ENCODE peak calls at places on chromosomes 5 and 9, in eight cellular contexts. One of them, this sample, is unnamed.

GRCh38 chr5:42268630-42269029 is 154.6 kb upstream of the GHR start:
- DNase-seq in activated T-helper 1 cell treated with anti-CD3 and anti-CD28 coated beads, Interleukin-12 subunit alpha, Interleukin-12 subunit beta, Interleukin-2, Interleukin-4 antibody, amounts not matched to agents 30 ng/mL and 10 ng/mL and 1 ng/mL, durations not matched to agents 14 hours and 24 hours and 36 hours: no peak
- DNase-seq in activated CD4-positive, alpha-beta T cell treated with anti-CD3 and anti-CD28 coated beads, Interleukin-2, amount 50 U/mL, for 4 hours: no peak
- DNase-seq in Panc1: no peak
- DNase-seq in CD4-positive, alpha-beta T cell: no peak
- DNase-seq in transverse colon: no peak
- DNase-seq in A549: no peak
- DNase-seq in foreskin fibroblast: peak; percentile 13
- DNase-seq in this sample: no peak

GRCh38 chr5:137667341-137667740 is 68.5 kb downstream of the KLHL3 start:
- DNase-seq in activated T-helper 1 cell treated with anti-CD3 and anti-CD28 coated beads, Interleukin-12 subunit alpha, Interleukin-12 subunit beta, Interleukin-2, Interleukin-4 antibody, amounts not matched to agents 30 ng/mL and 10 ng/mL and 1 ng/mL, durations not matched to agents 14 hours and 24 hours and 36 hours: no peak
- DNase-seq in activated CD4-positive, alpha-beta T cell treated with anti-CD3 and anti-CD28 coated beads, Interleukin-2, amount 50 U/mL, for 4 hours: no peak
- DNase-seq in Panc1: no peak
- DNase-seq in CD4-positive, alpha-beta T cell: no peak
- DNase-seq in transverse colon: no peak
- DNase-seq in A549: no peak
- DNase-seq in foreskin fibroblast: no peak
- DNase-seq in this sample: no peak

GRCh38 chr5:60727032-60727431 is 27.1 kb upstream of the DEPDC1B start:
- DNase-seq in activated T-helper 1 cell treated with anti-CD3 and anti-CD28 coated beads, Interleukin-12 subunit alpha, Interleukin-12 subunit beta, Interleukin-2, Interleukin-4 antibody, amounts not matched to agents 30 ng/mL and 10 ng/mL and 1 ng/mL, durations not matched to agents 14 hours and 24 hours and 36 hours: no peak
- DNase-seq in activated CD4-positive, alpha-beta T cell treated with anti-CD3 and anti-CD28 coated beads, Interleukin-2, amount 50 U/mL, for 4 hours: no peak
- DNase-seq in Panc1: no peak
- DNase-seq in CD4-positive, alpha-beta T cell: no peak
- DNase-seq in transverse colon: no peak
- DNase-seq in A549: no peak
- DNase-seq in foreskin fibroblast: no peak
- DNase-seq in this sample: no peak

GRCh38 chr5:139645495-139645871 is 2.7 kb upstream of the CXXC5 start:
- DNase-seq in activated T-helper 1 cell treated with anti-CD3 and anti-CD28 coated beads, Interleukin-12 subunit alpha, Interleukin-12 subunit beta, Interleukin-2, Interleukin-4 antibody, amounts not matched to agents 30 ng/mL and 10 ng/mL and 1 ng/mL, durations not matched to agents 14 hours and 24 hours and 36 hours: no peak
- DNase-seq in activated CD4-positive, alpha-beta T cell treated with anti-CD3 and anti-CD28 coated beads, Interleukin-2, amount 50 U/mL, for 4 hours: no peak
- DNase-seq in Panc1: no peak
- DNase-seq in CD4-positive, alpha-beta T cell: no peak
- DNase-seq in transverse colon: no peak
- DNase-seq in A549: no peak
- DNase-seq in foreskin fibroblast: no peak
- DNase-seq in this sample: no peak

GRCh38 chr9:17578911-17579793 is at the start of gene SH3GL2:
- DNase-seq in activated T-helper 1 cell treated with anti-CD3 and anti-CD28 coated beads, Interleukin-12 subunit alpha, Interleukin-12 subunit beta, Interleukin-2, Interleukin-4 antibody, amounts not matched to agents 30 ng/mL and 10 ng/mL and 1 ng/mL, durations not matched to agents 14 hours and 24 hours and 36 hours: no peak
- DNase-seq in activated CD4-positive, alpha-beta T cell treated with anti-CD3 and anti-CD28 coated beads, Interleukin-2, amount 50 U/mL, for 4 hours: no peak
- DNase-seq in Panc1: no peak
- DNase-seq in CD4-positive, alpha-beta T cell: no peak
- DNase-seq in transverse colon: peak; percentile 53
- DNase-seq in A549: peak; percentile 15
- DNase-seq in foreskin fibroblast: no peak
- DNase-seq in this sample: no peak

GRCh38 chr5:68744196-68744595 is 349.6 kb upstream of the SLC30A5 start:
- DNase-seq in activated T-helper 1 cell treated with anti-CD3 and anti-CD28 coated beads, Interleukin-12 subunit alpha, Interleukin-12 subunit beta, Interleukin-2, Interleukin-4 antibody, amounts not matched to agents 30 ng/mL and 10 ng/mL and 1 ng/mL, durations not matched to agents 14 hours and 24 hours and 36 hours: no peak
- DNase-seq in activated CD4-positive, alpha-beta T cell treated with anti-CD3 and anti-CD28 coated beads, Interleukin-2, amount 50 U/mL, for 4 hours: no peak
- DNase-seq in Panc1: no peak
- DNase-seq in CD4-positive, alpha-beta T cell: no peak
- DNase-seq in transverse colon: no peak
- DNase-seq in A549: no peak
- DNase-seq in foreskin fibroblast: no peak
- DNase-seq in this sample: no peak

GRCh38 chr5:103340717-103341397 is 82.3 kb downstream of the MACIR start:
- DNase-seq in activated T-helper 1 cell treated with anti-CD3 and anti-CD28 coated beads, Interleukin-12 subunit alpha, Interleukin-12 subunit beta, Interleukin-2, Interleukin-4 antibody, amounts not matched to agents 30 ng/mL and 10 ng/mL and 1 ng/mL, durations not matched to agents 14 hours and 24 hours and 36 hours: no peak
- DNase-seq in activated CD4-positive, alpha-beta T cell treated with anti-CD3 and anti-CD28 coated beads, Interleukin-2, amount 50 U/mL, for 4 hours: no peak
- DNase-seq in Panc1: no peak
- DNase-seq in CD4-positive, alpha-beta T cell: no peak
- DNase-seq in transverse colon: no peak
- DNase-seq in A549: no peak
- DNase-seq in foreskin fibroblast: no peak
- DNase-seq in this sample: no peak

GRCh38 chr5:128693779-128694178 is 155.7 kb upstream of the FBN2 start:
- DNase-seq in activated T-helper 1 cell treated with anti-CD3 and anti-CD28 coated beads, Interleukin-12 subunit alpha, Interleukin-12 subunit beta, Interleukin-2, Interleukin-4 antibody, amounts not matched to agents 30 ng/mL and 10 ng/mL and 1 ng/mL, durations not matched to agents 14 hours and 24 hours and 36 hours: no peak
- DNase-seq in activated CD4-positive, alpha-beta T cell treated with anti-CD3 and anti-CD28 coated beads, Interleukin-2, amount 50 U/mL, for 4 hours: no peak
- DNase-seq in Panc1: no peak
- DNase-seq in CD4-positive, alpha-beta T cell: no peak
- DNase-seq in transverse colon: no peak
- DNase-seq in A549: no peak
- DNase-seq in foreskin fibroblast: peak; percentile 32
- DNase-seq in this sample: no peak

GRCh38 chr5:123690821-123691220 is 178.8 kb downstream of the CSNK1G3 start:
- DNase-seq in activated T-helper 1 cell treated with anti-CD3 and anti-CD28 coated beads, Interleukin-12 subunit alpha, Interleukin-12 subunit beta, Interleukin-2, Interleukin-4 antibody, amounts not matched to agents 30 ng/mL and 10 ng/mL and 1 ng/mL, durations not matched to agents 14 hours and 24 hours and 36 hours: no peak
- DNase-seq in activated CD4-positive, alpha-beta T cell treated with anti-CD3 and anti-CD28 coated beads, Interleukin-2, amount 50 U/mL, for 4 hours: no peak
- DNase-seq in Panc1: no peak
- DNase-seq in CD4-positive, alpha-beta T cell: no peak
- DNase-seq in transverse colon: no peak
- DNase-seq in A549: no peak
- DNase-seq in foreskin fibroblast: peak; percentile 41
- DNase-seq in this sample: no peak

GRCh38 chr5:54867310-54867944 is 118.0 kb downstream of the ESM1 start:
- DNase-seq in activated T-helper 1 cell treated with anti-CD3 and anti-CD28 coated beads, Interleukin-12 subunit alpha, Interleukin-12 subunit beta, Interleukin-2, Interleukin-4 antibody, amounts not matched to agents 30 ng/mL and 10 ng/mL and 1 ng/mL, durations not matched to agents 14 hours and 24 hours and 36 hours: no peak
- DNase-seq in activated CD4-positive, alpha-beta T cell treated with anti-CD3 and anti-CD28 coated beads, Interleukin-2, amount 50 U/mL, for 4 hours: no peak
- DNase-seq in Panc1: peak; percentile 18
- DNase-seq in CD4-positive, alpha-beta T cell: no peak
- DNase-seq in transverse colon: no peak
- DNase-seq in A549: peak; percentile 41
- DNase-seq in foreskin fibroblast: peak; percentile 26
- DNase-seq in this sample: peak; percentile 38

GRCh38 chr9:114626415-114627029 is 15.4 kb downstream of the TMEM268 start:
- DNase-seq in activated T-helper 1 cell treated with anti-CD3 and anti-CD28 coated beads, Interleukin-12 subunit alpha, Interleukin-12 subunit beta, Interleukin-2, Interleukin-4 antibody, amounts not matched to agents 30 ng/mL and 10 ng/mL and 1 ng/mL, durations not matched to agents 14 hours and 24 hours and 36 hours: no peak
- DNase-seq in activated CD4-positive, alpha-beta T cell treated with anti-CD3 and anti-CD28 coated beads, Interleukin-2, amount 50 U/mL, for 4 hours: no peak
- DNase-seq in Panc1: no peak
- DNase-seq in CD4-positive, alpha-beta T cell: no peak
- DNase-seq in transverse colon: no peak
- DNase-seq in A549: no peak
- DNase-seq in foreskin fibroblast: no peak
- DNase-seq in this sample: no peak

GRCh38 chr9:88799706-88800682 is 191.3 kb upstream of the S1PR3 start:
- DNase-seq in activated T-helper 1 cell treated with anti-CD3 and anti-CD28 coated beads, Interleukin-12 subunit alpha, Interleukin-12 subunit beta, Interleukin-2, Interleukin-4 antibody, amounts not matched to agents 30 ng/mL and 10 ng/mL and 1 ng/mL, durations not matched to agents 14 hours and 24 hours and 36 hours: no peak
- DNase-seq in activated CD4-positive, alpha-beta T cell treated with anti-CD3 and anti-CD28 coated beads, Interleukin-2, amount 50 U/mL, for 4 hours: no peak
- DNase-seq in Panc1: no peak
- DNase-seq in CD4-positive, alpha-beta T cell: no peak
- DNase-seq in transverse colon: no peak
- DNase-seq in A549: no peak
- DNase-seq in foreskin fibroblast: no peak
- DNase-seq in this sample: no peak

GRCh38 chr5:106757672-106758071 is 913.1 kb downstream of the EFNA5 start:
- DNase-seq in activated T-helper 1 cell treated with anti-CD3 and anti-CD28 coated beads, Interleukin-12 subunit alpha, Interleukin-12 subunit beta, Interleukin-2, Interleukin-4 antibody, amounts not matched to agents 30 ng/mL and 10 ng/mL and 1 ng/mL, durations not matched to agents 14 hours and 24 hours and 36 hours: no peak
- DNase-seq in activated CD4-positive, alpha-beta T cell treated with anti-CD3 and anti-CD28 coated beads, Interleukin-2, amount 50 U/mL, for 4 hours: no peak
- DNase-seq in Panc1: no peak
- DNase-seq in CD4-positive, alpha-beta T cell: no peak
- DNase-seq in transverse colon: no peak
- DNase-seq in A549: no peak
- DNase-seq in foreskin fibroblast: no peak
- DNase-seq in this sample: no peak

GRCh38 chr9:93072383-93072795 is 13.9 kb downstream of the SUSD3 start:
- DNase-seq in activated T-helper 1 cell treated with anti-CD3 and anti-CD28 coated beads, Interleukin-12 subunit alpha, Interleukin-12 subunit beta, Interleukin-2, Interleukin-4 antibody, amounts not matched to agents 30 ng/mL and 10 ng/mL and 1 ng/mL, durations not matched to agents 14 hours and 24 hours and 36 hours: no peak
- DNase-seq in activated CD4-positive, alpha-beta T cell treated with anti-CD3 and anti-CD28 coated beads, Interleukin-2, amount 50 U/mL, for 4 hours: no peak
- DNase-seq in Panc1: no peak
- DNase-seq in CD4-positive, alpha-beta T cell: no peak
- DNase-seq in transverse colon: peak; percentile 44
- DNase-seq in A549: no peak
- DNase-seq in foreskin fibroblast: no peak
- DNase-seq in this sample: no peak

GRCh38 chr5:129460951-129461815 is 1.1 kb downstream of the ADAMTS19 start:
- DNase-seq in activated T-helper 1 cell treated with anti-CD3 and anti-CD28 coated beads, Interleukin-12 subunit alpha, Interleukin-12 subunit beta, Interleukin-2, Interleukin-4 antibody, amounts not matched to agents 30 ng/mL and 10 ng/mL and 1 ng/mL, durations not matched to agents 14 hours and 24 hours and 36 hours: no peak
- DNase-seq in activated CD4-positive, alpha-beta T cell treated with anti-CD3 and anti-CD28 coated beads, Interleukin-2, amount 50 U/mL, for 4 hours: no peak
- DNase-seq in Panc1: no peak
- DNase-seq in CD4-positive, alpha-beta T cell: no peak
- DNase-seq in transverse colon: peak; percentile 45
- DNase-seq in A549: peak; percentile 28
- DNase-seq in foreskin fibroblast: no peak
- DNase-seq in this sample: no peak

GRCh38 chr9:137650779-137651178 is 32.0 kb downstream of the EHMT1 start:
- DNase-seq in activated T-helper 1 cell treated with anti-CD3 and anti-CD28 coated beads, Interleukin-12 subunit alpha, Interleukin-12 subunit beta, Interleukin-2, Interleukin-4 antibody, amounts not matched to agents 30 ng/mL and 10 ng/mL and 1 ng/mL, durations not matched to agents 14 hours and 24 hours and 36 hours: no peak
- DNase-seq in activated CD4-positive, alpha-beta T cell treated with anti-CD3 and anti-CD28 coated beads, Interleukin-2, amount 50 U/mL, for 4 hours: no peak
- DNase-seq in Panc1: no peak
- DNase-seq in CD4-positive, alpha-beta T cell: no peak
- DNase-seq in transverse colon: no peak
- DNase-seq in A549: no peak
- DNase-seq in foreskin fibroblast: no peak
- DNase-seq in this sample: no peak

GRCh38 chr9:118829334-118829733 is 539.9 kb downstream of the BRINP1 start:
- DNase-seq in activated T-helper 1 cell treated with anti-CD3 and anti-CD28 coated beads, Interleukin-12 subunit alpha, Interleukin-12 subunit beta, Interleukin-2, Interleukin-4 antibody, amounts not matched to agents 30 ng/mL and 10 ng/mL and 1 ng/mL, durations not matched to agents 14 hours and 24 hours and 36 hours: no peak
- DNase-seq in activated CD4-positive, alpha-beta T cell treated with anti-CD3 and anti-CD28 coated beads, Interleukin-2, amount 50 U/mL, for 4 hours: no peak
- DNase-seq in Panc1: no peak
- DNase-seq in CD4-positive, alpha-beta T cell: no peak
- DNase-seq in transverse colon: no peak
- DNase-seq in A549: no peak
- DNase-seq in foreskin fibroblast: no peak
- DNase-seq in this sample: no peak

GRCh38 chr5:160297004-160297403 is 15.4 kb downstream of the CCNJL start:
- DNase-seq in activated T-helper 1 cell treated with anti-CD3 and anti-CD28 coated beads, Interleukin-12 subunit alpha, Interleukin-12 subunit beta, Interleukin-2, Interleukin-4 antibody, amounts not matched to agents 30 ng/mL and 10 ng/mL and 1 ng/mL, durations not matched to agents 14 hours and 24 hours and 36 hours: no peak
- DNase-seq in activated CD4-positive, alpha-beta T cell treated with anti-CD3 and anti-CD28 coated beads, Interleukin-2, amount 50 U/mL, for 4 hours: no peak
- DNase-seq in Panc1: no peak
- DNase-seq in CD4-positive, alpha-beta T cell: no peak
- DNase-seq in transverse colon: no peak
- DNase-seq in A549: no peak
- DNase-seq in foreskin fibroblast: no peak
- DNase-seq in this sample: no peak

GRCh38 chr5:94345257-94345656 is 273.1 kb downstream of the KIAA0825 start:
- DNase-seq in activated T-helper 1 cell treated with anti-CD3 and anti-CD28 coated beads, Interleukin-12 subunit alpha, Interleukin-12 subunit beta, Interleukin-2, Interleukin-4 antibody, amounts not matched to agents 30 ng/mL and 10 ng/mL and 1 ng/mL, durations not matched to agents 14 hours and 24 hours and 36 hours: no peak
- DNase-seq in activated CD4-positive, alpha-beta T cell treated with anti-CD3 and anti-CD28 coated beads, Interleukin-2, amount 50 U/mL, for 4 hours: no peak
- DNase-seq in Panc1: no peak
- DNase-seq in CD4-positive, alpha-beta T cell: no peak
- DNase-seq in transverse colon: no peak
- DNase-seq in A549: no peak
- DNase-seq in foreskin fibroblast: no peak
- DNase-seq in this sample: no peak

GRCh38 chr5:43456556-43456955 is 27.1 kb downstream of the TMEM267 start:
- DNase-seq in activated T-helper 1 cell treated with anti-CD3 and anti-CD28 coated beads, Interleukin-12 subunit alpha, Interleukin-12 subunit beta, Interleukin-2, Interleukin-4 antibody, amounts not matched to agents 30 ng/mL and 10 ng/mL and 1 ng/mL, durations not matched to agents 14 hours and 24 hours and 36 hours: no peak
- DNase-seq in activated CD4-positive, alpha-beta T cell treated with anti-CD3 and anti-CD28 coated beads, Interleukin-2, amount 50 U/mL, for 4 hours: no peak
- DNase-seq in Panc1: no peak
- DNase-seq in CD4-positive, alpha-beta T cell: no peak
- DNase-seq in transverse colon: no peak
- DNase-seq in A549: no peak
- DNase-seq in foreskin fibroblast: no peak
- DNase-seq in this sample: no peak

GRCh38 chr9:135907446-135908333 is at the start of gene CAMSAP1:
- DNase-seq in activated T-helper 1 cell treated with anti-CD3 and anti-CD28 coated beads, Interleukin-12 subunit alpha, Interleukin-12 subunit beta, Interleukin-2, Interleukin-4 antibody, amounts not matched to agents 30 ng/mL and 10 ng/mL and 1 ng/mL, durations not matched to agents 14 hours and 24 hours and 36 hours: peak; percentile 91
- DNase-seq in activated CD4-positive, alpha-beta T cell treated with anti-CD3 and anti-CD28 coated beads, Interleukin-2, amount 50 U/mL, for 4 hours: peak; percentile 91
- DNase-seq in Panc1: no peak
- DNase-seq in CD4-positive, alpha-beta T cell: peak; percentile 97
- DNase-seq in transverse colon: peak; percentile 96
- DNase-seq in A549: peak; percentile 83
- DNase-seq in foreskin fibroblast: peak; percentile 95
- DNase-seq in this sample: peak; percentile 74

GRCh38 chr5:93311825-93312224 is 269.2 kb downstream of the NR2F1-AS1 start:
- DNase-seq in activated T-helper 1 cell treated with anti-CD3 and anti-CD28 coated beads, Interleukin-12 subunit alpha, Interleukin-12 subunit beta, Interleukin-2, Interleukin-4 antibody, amounts not matched to agents 30 ng/mL and 10 ng/mL and 1 ng/mL, durations not matched to agents 14 hours and 24 hours and 36 hours: no peak
- DNase-seq in activated CD4-positive, alpha-beta T cell treated with anti-CD3 and anti-CD28 coated beads, Interleukin-2, amount 50 U/mL, for 4 hours: no peak
- DNase-seq in Panc1: no peak
- DNase-seq in CD4-positive, alpha-beta T cell: no peak
- DNase-seq in transverse colon: no peak
- DNase-seq in A549: no peak
- DNase-seq in foreskin fibroblast: no peak
- DNase-seq in this sample: no peak

GRCh38 chr5:163880307-163880706 is 374.9 kb downstream of the MAT2B start:
- DNase-seq in activated T-helper 1 cell treated with anti-CD3 and anti-CD28 coated beads, Interleukin-12 subunit alpha, Interleukin-12 subunit beta, Interleukin-2, Interleukin-4 antibody, amounts not matched to agents 30 ng/mL and 10 ng/mL and 1 ng/mL, durations not matched to agents 14 hours and 24 hours and 36 hours: no peak
- DNase-seq in activated CD4-positive, alpha-beta T cell treated with anti-CD3 and anti-CD28 coated beads, Interleukin-2, amount 50 U/mL, for 4 hours: no peak
- DNase-seq in Panc1: no peak
- DNase-seq in CD4-positive, alpha-beta T cell: no peak
- DNase-seq in transverse colon: no peak
- DNase-seq in A549: no peak
- DNase-seq in foreskin fibroblast: no peak
- DNase-seq in this sample: no peak

GRCh38 chr9:18236336-18236735 is 237.6 kb upstream of the ADAMTSL1 start:
- DNase-seq in activated T-helper 1 cell treated with anti-CD3 and anti-CD28 coated beads, Interleukin-12 subunit alpha, Interleukin-12 subunit beta, Interleukin-2, Interleukin-4 antibody, amounts not matched to agents 30 ng/mL and 10 ng/mL and 1 ng/mL, durations not matched to agents 14 hours and 24 hours and 36 hours: no peak
- DNase-seq in activated CD4-positive, alpha-beta T cell treated with anti-CD3 and anti-CD28 coated beads, Interleukin-2, amount 50 U/mL, for 4 hours: no peak
- DNase-seq in Panc1: no peak
- DNase-seq in CD4-positive, alpha-beta T cell: no peak
- DNase-seq in transverse colon: no peak
- DNase-seq in A549: no peak
- DNase-seq in foreskin fibroblast: no peak
- DNase-seq in this sample: no peak

GRCh38 chr9:96858018-96858573 is 3.8 kb upstream of the ZNF782 start:
- DNase-seq in activated T-helper 1 cell treated with anti-CD3 and anti-CD28 coated beads, Interleukin-12 subunit alpha, Interleukin-12 subunit beta, Interleukin-2, Interleukin-4 antibody, amounts not matched to agents 30 ng/mL and 10 ng/mL and 1 ng/mL, durations not matched to agents 14 hours and 24 hours and 36 hours: no peak
- DNase-seq in activated CD4-positive, alpha-beta T cell treated with anti-CD3 and anti-CD28 coated beads, Interleukin-2, amount 50 U/mL, for 4 hours: no peak
- DNase-seq in Panc1: no peak
- DNase-seq in CD4-positive, alpha-beta T cell: no peak
- DNase-seq in transverse colon: no peak
- DNase-seq in A549: no peak
- DNase-seq in foreskin fibroblast: no peak
- DNase-seq in this sample: no peak

GRCh38 chr5:50501510-50502209 is 60.6 kb upstream of the EMB start:
- DNase-seq in activated T-helper 1 cell treated with anti-CD3 and anti-CD28 coated beads, Interleukin-12 subunit alpha, Interleukin-12 subunit beta, Interleukin-2, Interleukin-4 antibody, amounts not matched to agents 30 ng/mL and 10 ng/mL and 1 ng/mL, durations not matched to agents 14 hours and 24 hours and 36 hours: no peak
- DNase-seq in activated CD4-positive, alpha-beta T cell treated with anti-CD3 and anti-CD28 coated beads, Interleukin-2, amount 50 U/mL, for 4 hours: no peak
- DNase-seq in Panc1: no peak
- DNase-seq in CD4-positive, alpha-beta T cell: no peak
- DNase-seq in transverse colon: no peak
- DNase-seq in A549: no peak
- DNase-seq in foreskin fibroblast: no peak
- DNase-seq in this sample: no peak

GRCh38 chr5:179738725-179739124 is 6.1 kb downstream of the MAML1 start:
- DNase-seq in activated T-helper 1 cell treated with anti-CD3 and anti-CD28 coated beads, Interleukin-12 subunit alpha, Interleukin-12 subunit beta, Interleukin-2, Interleukin-4 antibody, amounts not matched to agents 30 ng/mL and 10 ng/mL and 1 ng/mL, durations not matched to agents 14 hours and 24 hours and 36 hours: no peak
- DNase-seq in activated CD4-positive, alpha-beta T cell treated with anti-CD3 and anti-CD28 coated beads, Interleukin-2, amount 50 U/mL, for 4 hours: no peak
- DNase-seq in Panc1: no peak
- DNase-seq in CD4-positive, alpha-beta T cell: no peak
- DNase-seq in transverse colon: no peak
- DNase-seq in A549: no peak
- DNase-seq in foreskin fibroblast: no peak
- DNase-seq in this sample: no peak

GRCh38 chr9:137232510-137232909 is 1.8 kb downstream of the SLC34A3 start:
- DNase-seq in activated T-helper 1 cell treated with anti-CD3 and anti-CD28 coated beads, Interleukin-12 subunit alpha, Interleukin-12 subunit beta, Interleukin-2, Interleukin-4 antibody, amounts not matched to agents 30 ng/mL and 10 ng/mL and 1 ng/mL, durations not matched to agents 14 hours and 24 hours and 36 hours: no peak
- DNase-seq in activated CD4-positive, alpha-beta T cell treated with anti-CD3 and anti-CD28 coated beads, Interleukin-2, amount 50 U/mL, for 4 hours: no peak
- DNase-seq in Panc1: no peak
- DNase-seq in CD4-positive, alpha-beta T cell: no peak
- DNase-seq in transverse colon: no peak
- DNase-seq in A549: no peak
- DNase-seq in foreskin fibroblast: no peak
- DNase-seq in this sample: no peak

GRCh38 chr9:98785333-98785933 is 10.9 kb downstream of the ANKS6 start:
- DNase-seq in activated T-helper 1 cell treated with anti-CD3 and anti-CD28 coated beads, Interleukin-12 subunit alpha, Interleukin-12 subunit beta, Interleukin-2, Interleukin-4 antibody, amounts not matched to agents 30 ng/mL and 10 ng/mL and 1 ng/mL, durations not matched to agents 14 hours and 24 hours and 36 hours: no peak
- DNase-seq in activated CD4-positive, alpha-beta T cell treated with anti-CD3 and anti-CD28 coated beads, Interleukin-2, amount 50 U/mL, for 4 hours: no peak
- DNase-seq in Panc1: no peak
- DNase-seq in CD4-positive, alpha-beta T cell: no peak
- DNase-seq in transverse colon: no peak
- DNase-seq in A549: no peak
- DNase-seq in foreskin fibroblast: no peak
- DNase-seq in this sample: no peak

This sample was measured in HCT116.